ENCODE peak calls at places on chromosomes 11 and 22, in eight cellular contexts. One of them, this sample, is unnamed.

GRCh38 chr11:48005878-48006277 is 25.5 kb downstream of the PTPRJ start:
- DNase-seq in spleen: peak; percentile 81
- DNase-seq in heart left ventricle: no peak
- DNase-seq in tibial nerve: no peak
- DNase-seq in IMR-90: no peak
- DNase-seq in stomach: no peak
- DNase-seq in H1: no peak
- DNase-seq in body of pancreas: no peak
- DNase-seq in this sample: no peak

GRCh38 chr11:101453682-101454081 is 130.1 kb downstream of the TRPC6 start:
- DNase-seq in heart left ventricle: no peak
- DNase-seq in tibial nerve: no peak
- DNase-seq in stomach: no peak
- DNase-seq in body of pancreas: no peak
- DNase-seq in H1: no peak
- DNase-seq in IMR-90: peak; percentile 73
- DNase-seq in spleen: no peak
- DNase-seq in this sample: no peak

GRCh38 chr11:34145073-34145472 is 39.6 kb downstream of the NAT10 start:
- DNase-seq in spleen: no peak
- DNase-seq in H1: no peak
- DNase-seq in heart left ventricle: no peak
- DNase-seq in IMR-90: no peak
- DNase-seq in stomach: no peak
- DNase-seq in tibial nerve: no peak
- DNase-seq in body of pancreas: no peak
- DNase-seq in this sample: no peak

GRCh38 chr11:74417860-74418508 is 19.8 kb upstream of the PGM2L1 start:
- DNase-seq in stomach: no peak
- DNase-seq in IMR-90: peak; percentile 14
- DNase-seq in spleen: no peak
- DNase-seq in heart left ventricle: no peak
- DNase-seq in H1: no peak
- DNase-seq in tibial nerve: no peak
- DNase-seq in body of pancreas: no peak
- DNase-seq in this sample: no peak

GRCh38 chr11:113643701-113644100 is 62.4 kb downstream of the TMPRSS5 start:
- DNase-seq in spleen: no peak
- DNase-seq in stomach: no peak
- DNase-seq in body of pancreas: no peak
- DNase-seq in H1: no peak
- DNase-seq in heart left ventricle: no peak
- DNase-seq in tibial nerve: no peak
- DNase-seq in IMR-90: no peak
- DNase-seq in this sample: no peak

GRCh38 chr11:15053201-15053685 is 20.1 kb upstream of the CALCB start:
- DNase-seq in heart left ventricle: no peak
- DNase-seq in IMR-90: no peak
- DNase-seq in H1: no peak
- DNase-seq in stomach: no peak
- DNase-seq in spleen: no peak
- DNase-seq in tibial nerve: no peak
- DNase-seq in body of pancreas: no peak
- DNase-seq in this sample: no peak

GRCh38 chr11:93570759-93571413 is 27.7 kb upstream of the SMCO4 start:
- DNase-seq in H1: no peak
- DNase-seq in tibial nerve: no peak
- DNase-seq in body of pancreas: peak; percentile 85
- DNase-seq in heart left ventricle: peak; percentile 25
- DNase-seq in IMR-90: peak; percentile 62
- DNase-seq in stomach: no peak
- DNase-seq in spleen: no peak
- DNase-seq in this sample: peak; percentile 57

GRCh38 chr22:50611341-50612060 is 10.9 kb downstream of the MAPK8IP2 start:
- DNase-seq in IMR-90: no peak
- DNase-seq in stomach: no peak
- DNase-seq in heart left ventricle: no peak
- DNase-seq in spleen: peak; percentile 53
- DNase-seq in H1: no peak
- DNase-seq in tibial nerve: no peak
- DNase-seq in body of pancreas: no peak
- DNase-seq in this sample: no peak

GRCh38 chr11:44952500-44953260 is 2.0 kb upstream of the TP53I11 start:
- DNase-seq in IMR-90: no peak
- DNase-seq in heart left ventricle: no peak
- DNase-seq in H1: no peak
- DNase-seq in spleen: no peak
- DNase-seq in tibial nerve: no peak
- DNase-seq in stomach: no peak
- DNase-seq in body of pancreas: no peak
- DNase-seq in this sample: no peak

GRCh38 chr11:44949160-44950035 is 1.3 kb downstream of the TP53I11 start:
- DNase-seq in heart left ventricle: peak; percentile 39
- DNase-seq in H1: peak; percentile 83
- DNase-seq in stomach: no peak
- DNase-seq in spleen: peak; percentile 88
- DNase-seq in IMR-90: peak; percentile 42
- DNase-seq in body of pancreas: no peak
- DNase-seq in tibial nerve: no peak
- DNase-seq in this sample: peak; percentile 51

GRCh38 chr11:44950036-44950624 is 553 bp downstream of the TP53I11 start:
- DNase-seq in spleen: peak; percentile 91
- DNase-seq in tibial nerve: peak; percentile 31
- DNase-seq in heart left ventricle: peak; percentile 50
- DNase-seq in stomach: peak; percentile 38
- DNase-seq in IMR-90: no peak
- DNase-seq in body of pancreas: no peak
- DNase-seq in H1: peak; percentile 85
- DNase-seq in this sample: no peak

GRCh38 chr11:44952082-44952481 is 1.4 kb upstream of the TP53I11 start:
- DNase-seq in spleen: no peak
- DNase-seq in heart left ventricle: no peak
- DNase-seq in stomach: no peak
- DNase-seq in IMR-90: no peak
- DNase-seq in body of pancreas: no peak
- DNase-seq in tibial nerve: no peak
- DNase-seq in H1: no peak
- DNase-seq in this sample: no peak

DNA sequence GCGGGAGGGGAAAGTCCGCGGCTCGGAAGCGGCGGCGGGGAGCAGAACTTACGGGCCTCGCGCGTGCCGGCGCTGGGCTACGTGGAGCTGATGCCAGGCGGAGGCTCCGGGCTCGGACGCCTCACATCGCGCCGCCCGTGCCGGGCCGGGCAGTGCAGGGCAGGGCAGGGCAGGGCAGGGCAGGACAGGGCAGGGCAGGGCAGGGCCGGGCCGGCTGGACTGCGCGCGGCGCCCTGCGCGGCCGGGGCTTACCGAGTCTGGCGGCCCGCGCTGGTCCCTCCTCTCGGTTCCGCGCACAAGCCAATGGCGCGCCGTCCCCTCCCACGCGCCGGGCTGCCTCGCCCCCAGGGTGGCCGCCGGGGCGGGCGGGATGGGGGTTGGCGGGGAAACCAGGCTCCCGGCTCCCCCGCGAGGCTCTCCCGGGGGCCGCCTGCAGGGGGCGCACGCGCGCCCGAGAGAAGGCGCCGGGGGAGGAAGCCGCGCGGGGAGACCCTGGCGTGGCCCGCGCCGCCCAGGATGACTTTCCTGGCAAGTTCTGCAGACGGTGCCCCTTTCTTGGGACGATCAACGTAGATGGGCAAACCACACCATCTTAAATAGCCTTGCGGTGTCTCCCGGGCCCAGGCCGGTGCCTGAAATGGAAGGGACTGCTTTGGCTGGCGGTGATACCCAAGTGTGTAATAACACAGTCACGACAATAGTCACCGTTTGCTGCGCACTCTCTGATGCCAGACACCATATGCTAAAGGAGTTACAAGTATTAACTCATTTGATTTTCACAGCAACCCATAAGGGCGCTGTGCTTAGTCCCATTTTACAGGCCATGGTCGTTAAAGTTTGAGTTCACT is at the start of gene TP53I11:
- DNase-seq in IMR-90: peak; percentile 60
- DNase-seq in H1: no peak
- DNase-seq in tibial nerve: peak; percentile 31
- DNase-seq in body of pancreas: peak; percentile 82
- DNase-seq in heart left ventricle: peak; percentile 90
- DNase-seq in stomach: peak; percentile 83
- DNase-seq in spleen: peak; percentile 95
- DNase-seq in this sample: peak; percentile 71
- TF ChIP-seq CTCF in IMR-90: peak; percentile 60
- TF ChIP-seq CTCF in H1: peak; percentile 33
- TF ChIP-seq CTCF in tibial nerve: peak; percentile 51
- TF ChIP-seq CTCF in body of pancreas: peak; percentile 41
- TF ChIP-seq CTCF in heart left ventricle: peak; percentile 61
- TF ChIP-seq CTCF in stomach: no peak
- TF ChIP-seq CTCF in spleen: peak; percentile 77
- TF ChIP-seq CTCF in this sample: peak; percentile 75

DNA sequence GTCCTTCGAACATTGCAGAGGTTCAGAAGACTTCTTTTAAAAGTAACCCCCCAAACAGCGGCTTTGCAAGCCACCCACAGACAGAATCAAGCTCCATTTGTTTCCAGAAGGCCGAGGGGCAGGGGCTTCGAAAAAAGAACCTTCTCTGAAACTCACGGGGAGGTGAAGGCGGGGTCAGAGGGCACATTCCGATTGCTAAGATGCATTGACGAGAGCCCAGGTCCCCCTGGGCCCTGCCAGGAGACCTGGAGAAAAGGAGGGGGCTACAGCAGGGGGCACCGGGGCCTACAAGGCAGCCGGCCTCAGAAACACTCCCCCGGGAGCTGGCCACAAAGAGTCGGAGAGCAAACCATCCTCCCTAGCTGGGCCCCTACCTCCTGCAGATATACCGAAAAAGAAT is 306.7 kb downstream of the MN1 start:
- DNase-seq in IMR-90: no peak
- DNase-seq in H1: no peak
- DNase-seq in stomach: no peak
- DNase-seq in spleen: peak; percentile 47
- DNase-seq in tibial nerve: no peak
- DNase-seq in body of pancreas: no peak
- DNase-seq in heart left ventricle: no peak
- DNase-seq in this sample: no peak
- H3K4me1 ChIP-seq in IMR-90: no peaks in the 10 kb centered on the region
- H3K4me1 ChIP-seq in H1: no peaks in the 10 kb centered on the region
- H3K4me1 ChIP-seq in stomach: no peaks in the 10 kb centered on the region
- H3K4me1 ChIP-seq in spleen: no peaks in the 10 kb centered on the region
- H3K4me1 ChIP-seq in tibial nerve: no peaks in the 10 kb centered on the region
- H3K4me1 ChIP-seq in body of pancreas: peaks cover 4% of the 10 kb centered on the region
- H3K4me1 ChIP-seq in heart left ventricle: no peaks in the 10 kb centered on the region
- H3K4me1 ChIP-seq in this sample: peaks cover 1% of the 10 kb centered on the region

GRCh38 chr11:43676933-43677332 is 3.6 kb upstream of the HSD17B12 start:
- DNase-seq in tibial nerve: no peak
- DNase-seq in heart left ventricle: no peak
- DNase-seq in stomach: no peak
- DNase-seq in IMR-90: no peak
- DNase-seq in body of pancreas: no peak
- DNase-seq in H1: no peak
- DNase-seq in spleen: no peak
- DNase-seq in this sample: no peak

GRCh38 chr11:43685483-43685882 is 4.9 kb downstream of the HSD17B12 start:
- DNase-seq in heart left ventricle: no peak
- DNase-seq in IMR-90: no peak
- DNase-seq in H1: no peak
- DNase-seq in body of pancreas: no peak
- DNase-seq in spleen: no peak
- DNase-seq in tibial nerve: no peak
- DNase-seq in stomach: no peak
- DNase-seq in this sample: no peak

GRCh38 chr11:43686207-43686606 is 5.7 kb downstream of the HSD17B12 start:
- DNase-seq in tibial nerve: no peak
- DNase-seq in body of pancreas: no peak
- DNase-seq in stomach: no peak
- DNase-seq in IMR-90: no peak
- DNase-seq in H1: no peak
- DNase-seq in spleen: no peak
- DNase-seq in heart left ventricle: no peak
- DNase-seq in this sample: no peak

GRCh38 chr11:43681543-43681942 is 1.0 kb downstream of the HSD17B12 start:
- DNase-seq in stomach: no peak
- DNase-seq in heart left ventricle: no peak
- DNase-seq in IMR-90: peak; percentile 30
- DNase-seq in body of pancreas: no peak
- DNase-seq in H1: no peak
- DNase-seq in tibial nerve: no peak
- DNase-seq in spleen: no peak
- DNase-seq in this sample: no peak

DNA sequence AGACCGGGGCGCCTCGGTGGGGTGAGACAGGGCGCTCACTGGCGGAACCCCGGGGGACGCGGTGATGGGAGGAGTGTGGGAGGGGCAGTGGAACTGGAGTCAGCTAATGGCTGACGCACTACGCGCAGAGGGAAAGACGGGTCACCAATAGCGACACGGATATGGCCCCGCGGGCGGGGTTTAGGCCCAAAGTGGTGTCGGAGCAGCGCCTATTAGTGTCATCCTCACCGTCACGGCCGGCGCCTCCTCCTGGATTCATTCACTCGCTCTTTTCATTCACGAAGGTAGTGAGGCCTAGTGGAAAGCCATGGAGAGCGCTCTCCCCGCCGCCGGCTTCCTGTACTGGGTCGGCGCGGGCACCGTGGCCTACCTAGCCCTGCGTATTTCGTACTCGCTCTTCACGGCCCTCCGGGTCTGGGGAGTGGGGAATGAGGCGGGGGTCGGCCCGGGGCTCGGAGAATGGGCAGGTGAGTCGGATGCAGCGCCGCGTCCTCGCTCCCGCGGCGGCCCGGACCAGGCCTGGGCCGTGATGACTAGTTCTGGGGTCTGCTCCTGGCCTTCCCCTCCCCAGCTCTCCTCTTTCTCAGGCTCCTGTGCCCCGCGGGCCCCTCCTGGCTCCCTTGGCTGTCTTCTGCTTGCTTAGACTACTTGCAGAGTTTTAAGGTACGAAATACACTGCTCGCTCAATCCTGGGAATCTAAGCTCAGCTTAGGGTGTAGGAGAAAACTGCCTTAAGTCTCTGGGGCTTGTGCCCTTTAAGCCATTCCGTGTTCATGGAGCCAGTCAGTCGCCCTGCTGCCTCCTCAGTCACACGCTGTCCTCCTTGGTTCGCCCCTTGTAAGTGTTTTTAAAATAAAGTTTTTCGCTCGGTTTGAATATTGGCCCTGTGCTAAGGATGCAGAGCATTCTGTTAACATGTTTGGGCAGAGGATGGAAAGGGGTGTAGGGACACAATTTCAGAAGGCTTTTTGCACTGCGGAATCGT is at the start of gene HSD17B12:
- DNase-seq in tibial nerve: peak; percentile 96
- DNase-seq in body of pancreas: peak; percentile 99
- DNase-seq in stomach: peak; percentile 98
- DNase-seq in heart left ventricle: peak; percentile 99
- DNase-seq in IMR-90: peak; percentile 99
- DNase-seq in spleen: peak; percentile 100
- DNase-seq in H1: peak; percentile 97
- DNase-seq in this sample: peak; percentile 99
- TF ChIP-seq POLR2A in tibial nerve: peak; percentile 81
- TF ChIP-seq POLR2A in body of pancreas: peak; percentile 96
- TF ChIP-seq POLR2A in stomach: peak; percentile 88
- TF ChIP-seq POLR2A in heart left ventricle: no peak
- TF ChIP-seq POLR2A in IMR-90: peak; percentile 96
- TF ChIP-seq POLR2A in spleen: peak; percentile 94
- TF ChIP-seq POLR2A in H1: peak; percentile 94
- TF ChIP-seq POLR2A in this sample: peak; percentile 97

GRCh38 chr11:67090717-67091116 is 28.3 kb upstream of the KDM2A start:
- DNase-seq in heart left ventricle: no peak
- DNase-seq in body of pancreas: no peak
- DNase-seq in stomach: no peak
- DNase-seq in H1: no peak
- DNase-seq in IMR-90: no peak
- DNase-seq in tibial nerve: no peak
- DNase-seq in spleen: no peak
- DNase-seq in this sample: no peak

GRCh38 chr11:67099841-67100324 is 19.2 kb upstream of the KDM2A start:
- DNase-seq in stomach: no peak
- DNase-seq in H1: no peak
- DNase-seq in body of pancreas: no peak
- DNase-seq in spleen: no peak
- DNase-seq in tibial nerve: no peak
- DNase-seq in IMR-90: no peak
- DNase-seq in heart left ventricle: no peak
- DNase-seq in this sample: no peak

GRCh38 chr11:67098799-67099198 is 20.3 kb upstream of the KDM2A start:
- DNase-seq in stomach: no peak
- DNase-seq in body of pancreas: no peak
- DNase-seq in IMR-90: no peak
- DNase-seq in H1: no peak
- DNase-seq in heart left ventricle: peak; percentile 30
- DNase-seq in spleen: no peak
- DNase-seq in tibial nerve: no peak
- DNase-seq in this sample: no peak

DNA sequence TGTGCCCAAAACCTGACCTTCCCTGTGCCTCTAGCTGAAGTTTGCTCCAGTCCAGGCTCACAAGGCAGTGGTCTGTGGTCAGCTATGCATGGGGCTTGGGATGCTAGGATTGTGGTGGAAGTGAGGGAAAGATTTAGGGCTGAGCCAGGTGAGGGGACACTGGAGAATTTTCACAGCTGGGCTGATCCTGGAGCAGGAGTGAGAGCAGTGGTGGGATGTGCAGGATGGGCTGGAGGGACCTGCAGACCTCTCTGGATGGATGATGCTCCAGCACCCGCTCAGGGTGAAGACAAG is 23.9 kb upstream of the KDM2A start:
- DNase-seq in tibial nerve: no peak
- DNase-seq in H1: no peak
- DNase-seq in heart left ventricle: no peak
- DNase-seq in stomach: no peak
- DNase-seq in IMR-90: no peak
- DNase-seq in body of pancreas: no peak
- DNase-seq in spleen: no peak
- DNase-seq in this sample: no peak
- TF ChIP-seq CTCF in tibial nerve: no peak
- TF ChIP-seq CTCF in H1: no peak
- TF ChIP-seq CTCF in heart left ventricle: no peak
- TF ChIP-seq CTCF in stomach: no peak
- TF ChIP-seq CTCF in IMR-90: no peak
- TF ChIP-seq CTCF in body of pancreas: no peak
- TF ChIP-seq CTCF in spleen: no peak
- TF ChIP-seq CTCF in this sample: no peak